ENCODE peak calls at places on chromosomes 16 and 17, in five cellular contexts. One of them, this sample, is unnamed.

GRCh38 chr16:77499373-77500285 is 64.8 kb upstream of the ADAMTS18 start:
- DNase-seq in HepG2: no peak
- DNase-seq in H1: no peak
- DNase-seq in NT2/D1: no peak
- DNase-seq in GM12878: no peak
- DNase-seq in this sample: peak; percentile 27

GRCh38 chr17:57662644-57663308 is 82.3 kb downstream of the CCDC182 start:
- DNase-seq in HepG2: peak; percentile 12
- DNase-seq in H1: peak; percentile 82
- DNase-seq in NT2/D1: no peak
- DNase-seq in GM12878: no peak
- DNase-seq in this sample: peak; percentile 94

GRCh38 chr17:68775338-68775737 is 174.2 kb upstream of the FAM20A start:
- DNase-seq in HepG2: no peak
- DNase-seq in H1: no peak
- DNase-seq in NT2/D1: no peak
- DNase-seq in GM12878: no peak
- DNase-seq in this sample: no peak

GRCh38 chr16:88703486-88704309 is 2.5 kb downstream of the RNF166 start:
- DNase-seq in HepG2: no peak
- DNase-seq in H1: no peak
- DNase-seq in NT2/D1: no peak
- DNase-seq in GM12878: no peak
- DNase-seq in this sample: no peak

GRCh38 chr17:7109461-7110322 is 4.9 kb downstream of the ASGR2 start:
- DNase-seq in HepG2: no peak
- DNase-seq in H1: no peak
- DNase-seq in NT2/D1: no peak
- DNase-seq in GM12878: no peak
- DNase-seq in this sample: no peak

GRCh38 chr17:39709998-39710964 is 10.4 kb downstream of the ERBB2 start:
- DNase-seq in HepG2: no peak
- DNase-seq in H1: no peak
- DNase-seq in NT2/D1: no peak
- DNase-seq in GM12878: no peak
- DNase-seq in this sample: no peak

GRCh38 chr16:69119536-69119935 is 12.9 kb downstream of the CHTF8 start:
- DNase-seq in HepG2: no peak
- DNase-seq in H1: no peak
- DNase-seq in NT2/D1: no peak
- DNase-seq in GM12878: no peak
- DNase-seq in this sample: no peak

GRCh38 chr17:51630101-51630671 is 369.8 kb downstream of the UTP18 start:
- DNase-seq in HepG2: peak; percentile 21
- DNase-seq in H1: no peak
- DNase-seq in NT2/D1: no peak
- DNase-seq in GM12878: no peak
- DNase-seq in this sample: no peak

GRCh38 chr16:85084841-85085535 is 27.3 kb downstream of the CIBAR2 start:
- DNase-seq in HepG2: no peak
- DNase-seq in H1: no peak
- DNase-seq in NT2/D1: no peak
- DNase-seq in GM12878: no peak
- DNase-seq in this sample: no peak

GRCh38 chr16:81526935-81527334 is 82.3 kb downstream of the CMIP start:
- DNase-seq in HepG2: no peak
- DNase-seq in H1: no peak
- DNase-seq in NT2/D1: no peak
- DNase-seq in GM12878: no peak
- DNase-seq in this sample: no peak

GRCh38 chr17:67208232-67208631 is 36.8 kb downstream of the HELZ start:
- DNase-seq in HepG2: no peak
- DNase-seq in H1: no peak
- DNase-seq in NT2/D1: no peak
- DNase-seq in GM12878: no peak
- DNase-seq in this sample: no peak

GRCh38 chr17:3308603-3309002 is 10.4 kb upstream of the OR3A1 start:
- DNase-seq in HepG2: no peak
- DNase-seq in H1: no peak
- DNase-seq in NT2/D1: no peak
- DNase-seq in GM12878: no peak
- DNase-seq in this sample: no peak

GRCh38 chr17:42531455-42532354 is 4.3 kb upstream of the NAGLU start:
- DNase-seq in HepG2: peak; percentile 70
- DNase-seq in H1: no peak
- DNase-seq in NT2/D1: no peak
- DNase-seq in GM12878: no peak
- DNase-seq in this sample: peak; percentile 60

GRCh38 chr16:83143788-83144187 is 517.0 kb downstream of the CDH13 start:
- DNase-seq in HepG2: peak; percentile 13
- DNase-seq in H1: no peak
- DNase-seq in NT2/D1: no peak
- DNase-seq in GM12878: no peak
- DNase-seq in this sample: no peak

GRCh38 chr17:62859146-62859545 is 51.0 kb upstream of the MARCHF10 start:
- DNase-seq in HepG2: no peak
- DNase-seq in H1: no peak
- DNase-seq in NT2/D1: no peak
- DNase-seq in GM12878: no peak
- DNase-seq in this sample: no peak

GRCh38 chr16:8795818-8796217 is 1.6 kb downstream of the TMEM186 start:
- DNase-seq in HepG2: no peak
- DNase-seq in H1: no peak
- DNase-seq in NT2/D1: no peak
- DNase-seq in GM12878: no peak
- DNase-seq in this sample: no peak

GRCh38 chr16:3098459-3099394 is at the start of gene ZSCAN10:
- DNase-seq in HepG2: no peak
- DNase-seq in H1: peak; percentile 72
- DNase-seq in NT2/D1: peak; percentile 86
- DNase-seq in GM12878: no peak
- DNase-seq in this sample: no peak

GRCh38 chr17:42387221-42387657 is 1.0 kb downstream of the STAT3 start:
- DNase-seq in HepG2: peak; percentile 90
- DNase-seq in H1: no peak
- DNase-seq in NT2/D1: no peak
- DNase-seq in GM12878: no peak
- DNase-seq in this sample: no peak

GRCh38 chr17:2685696-2686095 is 25.9 kb downstream of the CLUH start:
- DNase-seq in HepG2: no peak
- DNase-seq in H1: no peak
- DNase-seq in NT2/D1: no peak
- DNase-seq in GM12878: no peak
- DNase-seq in this sample: peak; percentile 5

GRCh38 chr16:9050102-9050830 is 41.2 kb upstream of the HAPSTR1 start:
- DNase-seq in HepG2: peak; percentile 52
- DNase-seq in H1: peak; percentile 73
- DNase-seq in NT2/D1: peak; percentile 50
- DNase-seq in GM12878: no peak
- DNase-seq in this sample: peak; percentile 41

GRCh38 chr16:88941933-88942909 is 34.8 kb downstream of the CBFA2T3 start:
- DNase-seq in HepG2: no peak
- DNase-seq in H1: no peak
- DNase-seq in NT2/D1: peak; percentile 43
- DNase-seq in GM12878: no peak
- DNase-seq in this sample: peak; percentile 92

GRCh38 chr17:29383687-29384086 is 6.5 kb upstream of the TAOK1 start:
- DNase-seq in HepG2: no peak
- DNase-seq in H1: no peak
- DNase-seq in NT2/D1: no peak
- DNase-seq in GM12878: no peak
- DNase-seq in this sample: no peak

GRCh38 chr16:70638814-70639792 is 7.3 kb upstream of the IL34 start:
- DNase-seq in HepG2: peak; percentile 71
- DNase-seq in H1: no peak
- DNase-seq in NT2/D1: no peak
- DNase-seq in GM12878: no peak
- DNase-seq in this sample: no peak

GRCh38 chr17:47279062-47279801 is 25.6 kb downstream of the ITGB3 start:
- DNase-seq in HepG2: no peak
- DNase-seq in H1: no peak
- DNase-seq in NT2/D1: no peak
- DNase-seq in GM12878: peak; percentile 92
- DNase-seq in this sample: no peak

GRCh38 chr17:76593964-76594363 is 8.3 kb upstream of the ST6GALNAC2 start:
- DNase-seq in HepG2: no peak
- DNase-seq in H1: no peak
- DNase-seq in NT2/D1: no peak
- DNase-seq in GM12878: no peak
- DNase-seq in this sample: peak; percentile 8

GRCh38 chr17:74296548-74296936 is 22.5 kb downstream of the DNAI2 start:
- DNase-seq in HepG2: peak; percentile 65
- DNase-seq in H1: peak; percentile 23
- DNase-seq in NT2/D1: peak; percentile 28
- DNase-seq in GM12878: no peak
- DNase-seq in this sample: peak; percentile 56
- TF ChIP-seq SUZ12 in HepG2: no peak
- TF ChIP-seq SUZ12 in H1: no peak
- TF ChIP-seq SUZ12 in NT2/D1: no peak
- TF ChIP-seq SUZ12 in GM12878: no peak
- TF ChIP-seq SUZ12 in this sample: no peak

DNA sequence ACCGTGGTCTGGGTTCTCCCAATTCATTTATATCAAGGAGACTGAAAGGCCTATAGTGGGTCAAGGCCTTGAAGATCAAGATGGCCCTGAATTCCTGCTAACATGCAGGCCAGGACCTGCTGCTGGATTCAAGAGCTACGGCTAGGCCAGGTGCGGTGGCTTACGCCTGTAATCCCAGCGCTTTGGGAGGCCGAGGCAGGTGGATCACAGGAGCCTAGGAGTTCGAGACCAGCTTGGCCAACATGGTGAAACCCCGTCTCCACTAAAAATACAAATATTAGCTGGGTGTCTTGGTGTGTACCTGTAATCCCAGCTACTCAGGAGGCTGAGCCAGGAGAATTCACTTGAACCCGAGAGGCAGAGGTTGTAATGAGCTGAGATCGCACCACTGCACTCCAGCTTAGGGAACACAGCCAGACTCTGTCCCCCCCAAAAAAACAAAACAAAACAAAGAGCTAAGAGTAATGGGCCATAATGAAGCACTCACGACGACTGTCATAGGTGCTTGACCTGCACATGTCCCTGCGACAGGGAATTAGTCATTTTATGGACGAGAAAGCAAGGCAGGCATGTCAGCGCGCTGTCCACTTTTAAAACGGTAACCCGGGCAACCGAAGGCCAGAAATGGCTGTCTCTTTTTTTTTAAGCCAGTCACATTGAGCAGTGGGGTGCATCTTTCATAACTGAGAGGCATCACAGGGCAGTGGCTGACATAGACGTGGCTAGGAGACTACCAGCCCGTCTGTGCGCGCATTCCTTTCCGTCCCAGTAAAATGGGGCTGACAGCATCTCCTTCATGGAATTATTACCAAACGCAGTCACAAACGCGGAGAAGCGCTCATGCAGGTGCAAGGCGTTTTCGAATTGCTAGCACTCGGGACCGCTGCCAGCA is 1.0 kb upstream of the FBRS start:
- DNase-seq in HepG2: no peak
- DNase-seq in H1: no peak
- DNase-seq in NT2/D1: no peak
- DNase-seq in GM12878: no peak
- DNase-seq in this sample: no peak
- TF ChIP-seq SUZ12 in HepG2: no peak
- TF ChIP-seq SUZ12 in H1: no peak
- TF ChIP-seq SUZ12 in NT2/D1: no peak
- TF ChIP-seq SUZ12 in GM12878: no peak
- TF ChIP-seq SUZ12 in this sample: no peak

GRCh38 chr16:11570796-11571195 is 15.9 kb downstream of the LITAF start:
- DNase-seq in HepG2: no peak
- DNase-seq in H1: no peak
- DNase-seq in NT2/D1: no peak
- DNase-seq in GM12878: no peak
- DNase-seq in this sample: no peak
- TF ChIP-seq SUZ12 in HepG2: no peak
- TF ChIP-seq SUZ12 in H1: no peak
- TF ChIP-seq SUZ12 in NT2/D1: no peak
- TF ChIP-seq SUZ12 in GM12878: no peak
- TF ChIP-seq SUZ12 in this sample: no peak

GRCh38 chr16:11009027-11009755 is 64.8 kb downstream of the CLEC16A start:
- DNase-seq in HepG2: no peak
- DNase-seq in H1: no peak
- DNase-seq in NT2/D1: no peak
- DNase-seq in GM12878: no peak
- DNase-seq in this sample: no peak

GRCh38 chr16:11006666-11007065 is 62.3 kb downstream of the CLEC16A start:
- DNase-seq in HepG2: no peak
- DNase-seq in H1: no peak
- DNase-seq in NT2/D1: no peak
- DNase-seq in GM12878: no peak
- DNase-seq in this sample: no peak

GRCh38 chr16:11005611-11005975 is 61.2 kb downstream of the CLEC16A start:
- DNase-seq in HepG2: no peak
- DNase-seq in H1: no peak
- DNase-seq in NT2/D1: no peak
- DNase-seq in GM12878: no peak
- DNase-seq in this sample: no peak

GRCh38 chr16:11004957-11005610 is 60.7 kb downstream of the CLEC16A start:
- DNase-seq in HepG2: no peak
- DNase-seq in H1: no peak
- DNase-seq in NT2/D1: no peak
- DNase-seq in GM12878: no peak
- DNase-seq in this sample: no peak

DNA sequence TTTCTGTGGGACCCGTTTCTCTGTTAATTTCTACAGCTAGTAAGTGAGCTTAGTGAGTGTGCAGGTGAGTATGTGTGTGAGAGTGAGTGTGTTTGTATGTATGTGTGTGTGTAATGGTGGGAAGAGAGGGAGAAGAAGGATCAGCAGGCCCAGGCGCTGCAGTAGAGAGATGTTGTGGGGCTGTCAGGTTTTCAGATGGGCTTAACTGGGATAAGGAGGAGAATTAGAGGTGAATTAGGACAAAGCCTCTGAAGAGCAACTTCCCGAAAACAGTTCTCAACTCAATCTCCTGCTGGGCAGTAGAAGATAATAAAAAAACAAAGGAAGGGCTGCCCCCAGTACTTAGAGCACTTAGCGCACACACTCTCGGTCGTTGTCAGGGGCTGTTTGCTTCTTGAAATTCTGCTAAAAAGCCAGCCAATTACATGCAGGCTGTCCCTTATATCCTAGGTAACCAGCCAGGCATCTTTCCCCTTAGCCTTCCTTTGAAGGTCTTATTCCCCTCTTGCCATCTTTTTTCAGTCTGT is 63.4 kb downstream of the CLEC16A start:
- DNase-seq in HepG2: no peak
- DNase-seq in H1: no peak
- DNase-seq in NT2/D1: peak; percentile 71
- DNase-seq in GM12878: no peak
- DNase-seq in this sample: no peak
- TF ChIP-seq SUZ12 in HepG2: no peak
- TF ChIP-seq SUZ12 in H1: no peak
- TF ChIP-seq SUZ12 in NT2/D1: no peak
- TF ChIP-seq SUZ12 in GM12878: no peak
- TF ChIP-seq SUZ12 in this sample: no peak

DNA sequence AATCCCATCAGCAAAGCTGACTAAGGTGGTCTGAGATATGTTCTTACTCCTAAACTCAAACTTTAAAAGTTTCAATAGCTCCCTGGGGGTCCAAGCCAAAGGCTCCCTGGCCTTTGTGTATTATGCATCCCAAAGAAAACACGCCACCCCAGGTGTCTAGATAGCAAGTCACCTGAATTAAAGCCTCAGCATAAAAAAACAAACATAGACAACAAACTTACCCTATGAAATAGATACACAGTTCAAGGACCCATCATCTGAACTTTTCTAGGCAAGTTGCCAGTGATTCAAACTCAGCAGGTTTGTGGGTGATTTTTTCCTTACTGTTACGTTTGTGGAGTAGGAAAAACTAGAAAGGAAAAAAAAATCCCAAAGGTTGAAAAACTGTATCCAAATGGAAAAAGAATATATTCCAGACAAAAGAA is 12.5 kb downstream of the CMTM3 start:
- DNase-seq in HepG2: peak; percentile 61
- DNase-seq in H1: no peak
- DNase-seq in NT2/D1: no peak
- DNase-seq in GM12878: no peak
- DNase-seq in this sample: no peak
- TF ChIP-seq SUZ12 in HepG2: no peak
- TF ChIP-seq SUZ12 in H1: no peak
- TF ChIP-seq SUZ12 in NT2/D1: no peak
- TF ChIP-seq SUZ12 in GM12878: no peak
- TF ChIP-seq SUZ12 in this sample: no peak

This sample was measured in HEK293T.